ENCODE peak calls at places on chromosomes 7 and 10, in nine cellular contexts. O is effector memory CD4-positive, alpha-beta T cell; B is fibroblast of lung; C is upper lobe of right lung; Q is CD8-positive, alpha-beta memory T cell; E is mammary epithelial cell; P is IMR-90; N is heart left ventricle; H is CD8-positive, alpha-beta T cell. Z is an unnamed sample.

GRCh38 chr10:133278577-133279265 is 2.1 kb upstream of the ADAM8 start:
- DNase-seq in Q (peak; percentile 87), N (no peak), H (peak; percentile 75), B (peak; percentile 44), P (peak; percentile 49), C (peak; percentile 78), E (peak; percentile 89), O (peak; percentile 62), Z (peak; percentile 76)

GRCh38 chr10:77229704-77230103 is 407.9 kb downstream of the KCNMA1 start:
- DNase-seq in O (no peak), H (no peak), P (peak; percentile 59), C (no peak), Q (no peak), B (no peak), N (no peak), E (no peak), Z (no peak)

GRCh38 chr10:30154561-30154960 is 95.2 kb upstream of the JCAD start:
- DNase-seq in C (no peak), H (no peak), O (no peak), N (no peak), B (no peak), E (no peak), Q (no peak), P (no peak), Z (no peak)

GRCh38 chr10:46992794-46993552 is 81.7 kb downstream of the PTPN20 start:
- DNase-seq in N (peak; percentile 48), Q (no peak), P (peak; percentile 50), E (peak; percentile 14), O (no peak), C (peak; percentile 56), B (peak; percentile 67), H (no peak), Z (peak; percentile 40)

GRCh38 chr10:22823109-22823508 is 104.7 kb upstream of the ARMC3 start:
- DNase-seq in P (peak; percentile 85), E (peak; percentile 91), N (no peak), O (no peak), H (no peak), Q (no peak), B (peak; percentile 69), C (no peak), Z (no peak)

GRCh38 chr10:99370993-99371392 is 41.8 kb downstream of the CNNM1 start:
- DNase-seq in O (no peak), E (peak; percentile 25), B (no peak), N (no peak), Q (no peak), H (no peak), P (peak; percentile 23), C (no peak), Z (peak; percentile 11)

GRCh38 chr10:122561792-122562191 is 1.2 kb downstream of the DMBT1 start:
- DNase-seq in E (no peak), C (no peak), H (no peak), O (no peak), N (no peak), B (no peak), Q (no peak), P (no peak), Z (no peak)

GRCh38 chr10:109846832-109847231 is 76.5 kb downstream of the XPNPEP1 start:
- DNase-seq in Q (no peak), E (no peak), P (no peak), B (no peak), O (no peak), N (no peak), H (no peak), C (no peak), Z (no peak)

GRCh38 chr10:32121648-32122047 is 65.4 kb upstream of the KIF5B start:
- DNase-seq in Q (no peak), H (no peak), C (no peak), O (no peak), P (no peak), E (no peak), B (no peak), N (no peak), Z (no peak)

GRCh38 chr7:47744883-47745282 is 163.0 kb upstream of the TNS3 start:
- DNase-seq in N (no peak), E (no peak), H (no peak), Q (no peak), B (no peak), P (no peak), O (no peak), C (no peak), Z (no peak)

GRCh38 chr7:17342726-17343125 is 44.3 kb downstream of the AHR start:
- DNase-seq in N (no peak), P (no peak), B (peak; percentile 37), E (no peak), Q (no peak), C (no peak), H (no peak), O (no peak), Z (no peak)

GRCh38 chr10:77186936-77187335 is 450.7 kb downstream of the KCNMA1 start:
- DNase-seq in E (peak; percentile 52), C (no peak), O (no peak), H (no peak), Q (no peak), N (no peak), B (no peak), P (peak; percentile 31), Z (no peak)

GRCh38 chr7:115329006-115329405 is 407.1 kb downstream of the MDFIC start:
- DNase-seq in P (no peak), B (no peak), E (no peak), H (no peak), C (no peak), Q (no peak), N (no peak), O (no peak), Z (no peak)

GRCh38 chr10:132297521-132297920 is 10.2 kb downstream of the STK32C start:
- DNase-seq in B (no peak), N (peak; percentile 9), E (no peak), C (peak; percentile 40), Q (no peak), O (no peak), H (no peak), P (no peak), Z (peak; percentile 22)

GRCh38 chr7:141941075-141941474 is 5.7 kb downstream of the CLEC5A start:
- DNase-seq in P (no peak), H (no peak), Q (no peak), C (no peak), O (no peak), B (no peak), N (no peak), E (no peak), Z (no peak)

GRCh38 chr7:141946874-141947273 is at the start of gene CLEC5A:
- DNase-seq in P (no peak), C (no peak), Q (no peak), O (no peak), E (no peak), N (no peak), B (no peak), H (no peak), Z (no peak)

GRCh38 chr7:141949068-141949467 is 2.3 kb upstream of the CLEC5A start:
- DNase-seq in Q (no peak), B (no peak), P (no peak), H (no peak), N (no peak), O (no peak), C (no peak), E (no peak), Z (no peak)

GRCh38 chr7:141944811-141945210 is 2.0 kb downstream of the CLEC5A start:
- DNase-seq in O (no peak), H (no peak), N (no peak), B (no peak), C (no peak), E (no peak), P (no peak), Q (no peak), Z (no peak)

GRCh38 chr7:141945356-141945755 is 1.4 kb downstream of the CLEC5A start:
- DNase-seq in O (no peak), P (no peak), H (no peak), N (no peak), C (no peak), E (peak; percentile 97), B (no peak), Q (no peak), Z (no peak)
- H3K4me3 ChIP-seq in O (no peak overlapping the region), P (no peak overlapping the region), H (no peak overlapping the region), N (no peak overlapping the region), C (no peak overlapping the region), E (no peak overlapping the region), B (no peak overlapping the region), Q (no peak overlapping the region), Z (no peak overlapping the region)

GRCh38 chr7:116501425-116502167 is 2.1 kb downstream of the CAV2 start:
- DNase-seq in C (no peak), O (no peak), B (peak; percentile 40), Q (no peak), E (peak; percentile 48), P (peak; percentile 76), N (peak; percentile 54), H (no peak), Z (no peak)

GRCh38 chr7:116500071-116500853 is 724 bp downstream of the CAV2 start:
- DNase-seq in B (peak; percentile 56), O (no peak), H (peak; percentile 48), N (peak; percentile 48), E (peak; percentile 94), C (peak; percentile 66), Q (peak; percentile 58), P (peak; percentile 50), Z (peak; percentile 21)

GRCh38 chr7:116497708-116498107 is 1.8 kb upstream of the CAV2 start:
- DNase-seq in P (peak; percentile 80), N (no peak), O (no peak), E (no peak), H (no peak), C (no peak), Q (no peak), B (peak; percentile 30), Z (no peak)

GRCh38 chr7:116496653-116497052 is 2.9 kb upstream of the CAV2 start:
- DNase-seq in N (no peak), O (no peak), P (no peak), B (no peak), C (no peak), H (no peak), Q (no peak), E (no peak), Z (no peak)

GRCh38 chr7:116499168-116500070 is at the start of gene CAV2:
- DNase-seq in N (peak; percentile 86), E (peak; percentile 96), Q (peak; percentile 46), H (no peak), P (peak; percentile 48), C (peak; percentile 91), B (peak; percentile 54), O (no peak), Z (peak; percentile 68)
- H3K9me3 ChIP-seq in N (no peaks in the 10 kb centered on the region), E (no peaks in the 10 kb centered on the region), Q (no peaks in the 10 kb centered on the region), H (no peaks in the 10 kb centered on the region), P (no peaks in the 10 kb centered on the region), C (no peaks in the 10 kb centered on the region), B (no peaks in the 10 kb centered on the region), O (no peaks in the 10 kb centered on the region), Z (no peaks in the 10 kb centered on the region)

GRCh38 chr7:27101188-27101905 is 1.1 kb downstream of the HOXA2 start:
- DNase-seq in C (no peak), B (peak; percentile 94), H (no peak), P (peak; percentile 75), Q (no peak), N (no peak), O (no peak), E (peak; percentile 71), Z (peak; percentile 62)
- H3K4me3 ChIP-seq in C (peak overlapping the region; percentile 91), B (peak overlapping the region; percentile 52), H (no peak overlapping the region), P (peak overlapping the region; percentile 52), Q (no peak overlapping the region), N (peak overlapping the region; percentile 1), O (no peak overlapping the region), E (peak overlapping the region; percentile 82), Z (no peak overlapping the region)

DNA sequence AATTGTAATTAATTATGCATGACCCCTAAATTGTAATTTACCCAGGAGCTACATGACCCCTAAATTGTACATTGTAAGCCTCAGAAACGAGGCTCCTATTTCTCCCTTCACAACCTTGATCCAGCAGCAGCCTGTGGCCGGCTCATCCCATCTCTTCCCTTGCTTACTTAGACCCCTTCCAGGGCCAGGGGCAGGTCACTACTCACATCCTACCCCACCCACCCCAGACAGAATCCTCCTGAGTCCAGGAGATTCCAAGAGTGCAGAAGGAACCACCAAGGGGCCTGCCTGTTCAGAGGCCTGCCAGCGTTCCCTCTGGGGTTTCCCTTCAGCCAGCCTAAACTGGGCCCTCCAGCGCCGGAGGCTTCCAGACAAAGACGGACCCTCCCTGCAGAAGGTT is 19.0 kb downstream of the LEP start:
- DNase-seq in Q (no peak), C (peak; percentile 43), P (no peak), N (no peak), O (no peak), H (no peak), B (no peak), E (no peak), Z (no peak)
- H3K9me3 ChIP-seq in Q (no peaks in the 10 kb centered on the region), C (no peaks in the 10 kb centered on the region), P (no peaks in the 10 kb centered on the region), N (no peaks in the 10 kb centered on the region), O (no peaks in the 10 kb centered on the region), H (no peaks in the 10 kb centered on the region), B (no peaks in the 10 kb centered on the region), E (no peaks in the 10 kb centered on the region), Z (no peaks in the 10 kb centered on the region)